ENCODE peak calls at places on chromosomes 11 and 22, in nine cellular contexts. H is uterus, G is A673, U is endothelial cell, T is IMR-90, J is heart right ventricle, K is cardiac muscle cell, A is astrocyte of the cerebellum, Y is GM06990. I is an unnamed sample.

GRCh38 chr22:28034145-28034759 is 115.2 kb upstream of the PITPNB start:
- DNase-seq in H (no peak), G (no peak), U (no peak), T (no peak), J (no peak), K (no peak), A (no peak), Y (no peak), I (no peak)

GRCh38 chr22:38298312-38299000 is 18.8 kb downstream of the CSNK1E start:
- DNase-seq in H (no peak), G (no peak), U (no peak), T (peak; percentile 88), J (no peak), K (peak; percentile 97), A (peak; percentile 98), Y (no peak), I (peak; percentile 64)

GRCh38 chr22:45529966-45530575 is 27.4 kb downstream of the FBLN1 start:
- DNase-seq in H (no peak), G (no peak), U (no peak), T (peak; percentile 94), J (no peak), K (no peak), A (no peak), Y (no peak), I (no peak)

GRCh38 chr11:60428517-60428916 is 855 bp upstream of the MS4A5 start:
- DNase-seq in H (no peak), G (peak; percentile 5), U (no peak), T (no peak), J (no peak), K (no peak), A (no peak), Y (no peak), I (no peak)

GRCh38 chr11:8748317-8748716 is 65.7 kb downstream of the RPL27A start:
- DNase-seq in H (no peak), G (no peak), U (no peak), T (no peak), J (no peak), K (no peak), A (no peak), Y (no peak), I (no peak)

GRCh38 chr11:90449643-90450042 is 226.8 kb upstream of the CHORDC1 start:
- DNase-seq in H (no peak), G (no peak), U (no peak), T (no peak), J (no peak), K (no peak), A (no peak), Y (no peak), I (no peak)

GRCh38 chr11:122665882-122666281 is 10.4 kb downstream of the UBASH3B start:
- DNase-seq in H (no peak), G (no peak), U (no peak), T (peak; percentile 33), J (no peak), K (no peak), A (no peak), Y (no peak), I (no peak)

GRCh38 chr22:31968022-31968421 is 23.7 kb downstream of the YWHAH start:
- DNase-seq in H (no peak), G (no peak), U (no peak), T (no peak), J (no peak), K (no peak), A (no peak), Y (no peak), I (no peak)

GRCh38 chr22:42305967-42306366 is 35.5 kb upstream of the TCF20 start:
- DNase-seq in H (no peak), G (no peak), U (no peak), T (no peak), J (no peak), K (no peak), A (no peak), Y (no peak), I (no peak)

GRCh38 chr22:42309865-42310264 is 39.4 kb upstream of the TCF20 start:
- DNase-seq in H (no peak), G (no peak), U (no peak), T (no peak), J (no peak), K (no peak), A (no peak), Y (no peak), I (no peak)

GRCh38 chr22:42307806-42308563 is 37.5 kb upstream of the TCF20 start:
- DNase-seq in H (no peak), G (no peak), U (no peak), T (no peak), J (no peak), K (no peak), A (no peak), Y (no peak), I (no peak)

GRCh38 chr22:42310301-42310981 is 40.0 kb upstream of the TCF20 start:
- DNase-seq in H (no peak), G (peak; percentile 67), U (no peak), T (no peak), J (no peak), K (no peak), A (no peak), Y (no peak), I (no peak)

DNA sequence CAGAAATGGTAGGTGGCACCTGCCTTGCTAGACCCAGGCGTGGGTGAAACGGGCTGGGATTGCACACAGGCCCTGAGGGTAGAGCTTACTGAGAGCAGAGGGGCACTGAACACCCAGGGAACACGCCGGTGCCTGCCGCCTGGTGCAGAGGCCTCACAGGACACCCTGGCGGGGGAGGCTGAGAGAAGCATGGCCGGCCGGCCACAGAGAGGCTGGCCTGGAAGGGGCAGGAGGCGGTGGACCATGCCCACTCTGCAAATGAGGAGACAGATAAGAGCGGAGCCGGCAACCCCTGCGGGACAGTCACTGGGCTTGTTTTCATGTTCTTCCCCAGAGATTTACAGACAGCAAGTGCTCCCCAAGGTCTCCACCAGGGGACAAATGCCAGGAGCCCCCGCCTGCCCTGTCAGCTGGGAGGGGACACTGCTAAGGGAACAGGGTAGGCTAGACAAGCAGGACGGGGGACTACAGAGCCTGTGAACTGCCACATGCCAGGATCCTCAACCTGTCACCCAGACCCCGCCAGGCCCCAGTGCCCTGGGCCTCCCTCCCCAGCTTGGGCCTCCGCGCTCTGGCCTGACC is 38.5 kb upstream of the TCF20 start:
- DNase-seq in H (no peak), G (no peak), U (no peak), T (no peak), J (no peak), K (no peak), A (no peak), Y (no peak), I (no peak)
- TF ChIP-seq CTCF in H (no peak), G (no peak), U (peak; percentile 8), T (no peak), J (no peak), K (no peak), A (no peak), Y (no peak), I (no peak)

DNA sequence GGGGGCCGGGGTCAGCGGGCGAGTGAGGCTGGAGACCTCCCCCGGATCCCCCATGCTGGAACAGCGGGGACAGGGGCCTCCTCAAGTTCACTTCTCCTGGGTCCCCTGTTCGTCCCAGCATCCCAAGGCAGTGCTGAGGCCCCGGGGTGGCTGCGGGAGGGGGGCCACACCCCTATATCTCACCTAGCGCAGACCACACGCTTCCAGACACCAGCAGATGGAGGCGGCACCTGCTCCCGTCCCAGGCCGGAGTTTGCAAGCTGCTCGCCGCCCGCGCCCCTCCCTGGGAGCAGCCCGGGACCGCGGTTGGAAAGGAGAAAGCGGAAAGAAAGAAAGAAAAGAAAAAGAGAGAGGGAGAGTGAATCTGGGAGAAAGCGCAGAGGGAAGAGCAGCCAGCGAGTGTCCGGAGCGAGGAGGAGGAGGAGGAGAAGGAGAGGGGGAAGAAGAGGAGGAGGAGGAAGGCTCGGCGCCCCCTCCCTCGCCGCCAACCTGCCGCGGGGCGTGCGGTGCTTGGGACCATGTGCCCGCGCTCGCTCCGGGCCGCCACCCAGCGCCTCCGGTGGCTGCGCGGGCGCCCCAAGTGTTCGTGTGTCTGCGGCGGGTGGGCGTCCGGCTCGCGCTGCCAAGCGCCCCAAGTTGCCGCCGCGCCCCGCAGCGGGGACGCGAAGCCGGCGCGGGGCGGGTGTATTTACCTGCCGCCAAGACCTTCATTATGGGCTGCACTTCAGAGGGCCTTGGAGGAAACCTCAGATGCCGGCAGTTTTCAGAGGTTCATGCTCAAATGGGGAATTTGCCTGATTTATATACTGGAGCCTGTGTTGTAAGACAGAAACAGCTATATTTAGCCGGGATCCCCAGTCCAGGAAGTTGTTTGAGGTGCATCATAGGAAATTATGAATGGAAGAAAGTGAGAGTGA is at the start of gene LIF:
- DNase-seq in H (no peak), G (peak; percentile 40), U (no peak), T (peak; percentile 86), J (no peak), K (peak; percentile 69), A (no peak), Y (no peak), I (peak; percentile 81)
- TF ChIP-seq CTCF in H (no peak), G (peak; percentile 29), U (no peak), T (peak; percentile 12), J (peak; percentile 15), K (peak; percentile 28), A (peak; percentile 15), Y (no peak), I (no peak)

DNA sequence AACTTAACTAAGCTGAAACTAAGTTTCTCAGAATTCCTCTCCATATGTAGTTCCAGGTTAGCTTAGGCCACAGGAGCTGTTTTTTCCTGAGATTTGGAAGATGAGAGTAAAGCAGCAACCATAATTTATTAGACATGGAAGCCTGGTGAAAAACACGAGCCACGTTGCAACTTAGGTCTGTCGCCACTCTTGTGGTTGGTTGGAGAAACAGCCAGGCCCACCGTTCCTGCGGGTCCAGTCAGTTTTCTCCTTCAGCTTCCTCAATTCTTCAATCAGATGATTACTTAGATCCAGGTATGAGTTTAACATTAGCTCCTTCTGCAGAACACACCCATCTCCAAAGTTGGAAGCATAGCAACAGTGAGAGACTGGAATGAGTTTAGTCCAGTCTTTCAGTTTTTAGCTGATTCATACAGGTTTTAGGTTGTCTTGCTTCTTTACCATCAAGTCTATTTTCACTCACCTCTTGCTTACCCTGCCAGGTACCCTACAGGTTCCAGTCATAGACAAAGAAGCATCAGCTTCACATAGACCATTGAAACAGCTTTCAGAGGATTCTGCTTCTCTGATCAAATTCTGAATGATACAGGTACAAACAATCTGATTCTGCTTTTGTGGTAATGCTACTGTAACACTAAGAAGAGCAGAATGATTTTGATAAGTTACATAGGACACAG is 18.6 kb downstream of the CASP12 start:
- DNase-seq in H (no peak), G (no peak), U (no peak), T (no peak), J (no peak), K (no peak), A (no peak), Y (no peak), I (no peak)
- TF ChIP-seq CTCF in H (no peak), G (no peak), U (no peak), T (no peak), J (no peak), K (no peak), A (no peak), Y (no peak), I (no peak)

DNA sequence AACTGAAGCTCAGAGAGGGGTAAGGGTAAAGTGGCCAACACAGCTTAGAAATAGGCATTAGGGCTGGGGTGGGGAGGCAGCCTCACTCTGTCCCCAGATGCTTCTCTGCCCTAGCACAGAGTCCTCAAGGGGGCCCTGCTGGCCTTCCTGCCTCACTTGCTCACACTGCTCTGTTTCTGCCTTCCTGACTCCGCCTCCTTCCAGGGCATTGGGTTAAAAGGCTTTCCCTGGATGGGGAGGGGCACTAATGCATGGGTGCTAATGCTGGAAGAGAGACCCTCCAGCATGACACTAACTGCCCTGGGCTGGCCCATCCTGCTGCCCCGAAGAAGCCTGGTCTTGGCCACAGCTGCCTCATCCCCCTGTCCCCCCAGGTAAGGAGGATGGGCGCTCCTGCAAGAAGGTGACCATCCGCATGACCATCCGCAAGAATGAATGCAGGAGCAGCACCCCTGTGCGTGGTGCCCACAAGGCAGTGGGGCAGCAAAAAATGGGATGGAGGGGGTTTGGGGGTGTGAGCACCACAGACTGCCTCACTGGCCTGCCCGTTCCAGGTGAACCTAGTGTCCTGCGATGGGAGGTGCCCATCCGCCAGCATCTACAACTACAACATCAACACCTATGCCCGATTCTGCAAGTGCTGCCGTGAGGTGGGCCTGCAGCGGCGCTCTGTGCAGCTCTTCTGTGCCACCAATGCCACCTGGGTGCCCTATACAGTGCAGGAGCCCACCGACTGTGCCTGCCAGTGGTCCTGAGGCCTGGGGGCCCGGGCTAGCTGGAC is 74.0 kb upstream of the MYOD1 start:
- DNase-seq in H (no peak), G (no peak), U (no peak), T (no peak), J (no peak), K (no peak), A (no peak), Y (no peak), I (no peak)
- TF ChIP-seq CTCF in H (no peak), G (no peak), U (no peak), T (no peak), J (no peak), K (no peak), A (no peak), Y (no peak), I (no peak)

I was measured in GM20000.